ENCODE peak calls at places on chromosome 5, in six cellular contexts. One of them, this sample, is unnamed. For H3K4me1 and H3K27me3, the result is how much of the 10 kb centered on the place peaks cover.

GRCh38 chr5:40383719-40384651 is 295.7 kb upstream of the PTGER4 start:
- DNase-seq in sigmoid colon: no peak
- DNase-seq in transverse colon: no peak
- DNase-seq in cardiac muscle cell: no peak
- DNase-seq in GM23248: peak
- DNase-seq in left ventricle myocardium inferior: no peak
- DNase-seq in this sample: peak

GRCh38 chr5:61677220-61677619 is 345.2 kb downstream of the ZSWIM6 start:
- DNase-seq in left ventricle myocardium inferior: no peak
- DNase-seq in cardiac muscle cell: no peak
- DNase-seq in sigmoid colon: no peak
- DNase-seq in transverse colon: no peak
- DNase-seq in GM23248: no peak
- DNase-seq in this sample: no peak

GRCh38 chr5:87722286-87722685 is 309.6 kb upstream of the CCNH start:
- DNase-seq in transverse colon: no peak
- DNase-seq in left ventricle myocardium inferior: no peak
- DNase-seq in GM23248: no peak
- DNase-seq in cardiac muscle cell: no peak
- DNase-seq in sigmoid colon: no peak
- DNase-seq in this sample: peak

GRCh38 chr5:23473915-23474679 is 33.3 kb upstream of the PRDM9 start:
- DNase-seq in transverse colon: no peak
- DNase-seq in GM23248: no peak
- DNase-seq in cardiac muscle cell: no peak
- DNase-seq in left ventricle myocardium inferior: no peak
- DNase-seq in sigmoid colon: no peak
- DNase-seq in this sample: no peak

GRCh38 chr5:4548341-4548740 is 591.8 kb upstream of the ADAMTS16 start:
- DNase-seq in transverse colon: no peak
- DNase-seq in sigmoid colon: no peak
- DNase-seq in GM23248: no peak
- DNase-seq in left ventricle myocardium inferior: no peak
- DNase-seq in cardiac muscle cell: no peak
- DNase-seq in this sample: no peak

GRCh38 chr5:32520326-32520725 is 65.0 kb upstream of the SUB1 start:
- DNase-seq in sigmoid colon: no peak
- DNase-seq in GM23248: no peak
- DNase-seq in left ventricle myocardium inferior: no peak
- DNase-seq in transverse colon: no peak
- DNase-seq in cardiac muscle cell: no peak
- DNase-seq in this sample: no peak

GRCh38 chr5:133063965-133064364 is 12.2 kb downstream of the HSPA4 start:
- DNase-seq in GM23248: no peak
- DNase-seq in left ventricle myocardium inferior: no peak
- DNase-seq in cardiac muscle cell: no peak
- DNase-seq in transverse colon: no peak
- DNase-seq in sigmoid colon: no peak
- DNase-seq in this sample: peak

GRCh38 chr5:137619191-137619870 is 116.6 kb downstream of the KLHL3 start:
- DNase-seq in GM23248: peak
- DNase-seq in transverse colon: no peak
- DNase-seq in cardiac muscle cell: no peak
- DNase-seq in left ventricle myocardium inferior: peak
- DNase-seq in sigmoid colon: peak
- DNase-seq in this sample: peak

GRCh38 chr5:135221187-135221473 is 177.9 kb downstream of the MACROH2A1 start:
- DNase-seq in left ventricle myocardium inferior: no peak
- DNase-seq in transverse colon: no peak
- DNase-seq in GM23248: peak
- DNase-seq in sigmoid colon: peak
- DNase-seq in cardiac muscle cell: no peak
- DNase-seq in this sample: no peak

GRCh38 chr5:126007841-126008240 is 415.4 kb upstream of the GRAMD2B start:
- DNase-seq in transverse colon: no peak
- DNase-seq in GM23248: peak
- DNase-seq in left ventricle myocardium inferior: no peak
- DNase-seq in sigmoid colon: no peak
- DNase-seq in cardiac muscle cell: no peak
- DNase-seq in this sample: peak

GRCh38 chr5:8686707-8687106 is 817.8 kb downstream of the MTRR start:
- DNase-seq in transverse colon: no peak
- DNase-seq in GM23248: peak
- DNase-seq in left ventricle myocardium inferior: no peak
- DNase-seq in sigmoid colon: no peak
- DNase-seq in cardiac muscle cell: no peak
- DNase-seq in this sample: peak

GRCh38 chr5:87164409-87164808 is 103.3 kb upstream of the RASA1 start:
- DNase-seq in sigmoid colon: no peak
- DNase-seq in transverse colon: no peak
- DNase-seq in GM23248: no peak
- DNase-seq in cardiac muscle cell: no peak
- DNase-seq in left ventricle myocardium inferior: no peak
- DNase-seq in this sample: peak

GRCh38 chr5:101995585-101995984 is 300.5 kb downstream of the SLCO4C1 start:
- DNase-seq in left ventricle myocardium inferior: no peak
- DNase-seq in cardiac muscle cell: no peak
- DNase-seq in GM23248: no peak
- DNase-seq in transverse colon: no peak
- DNase-seq in sigmoid colon: no peak
- DNase-seq in this sample: no peak

GRCh38 chr5:137734962-137735530 is 843 bp downstream of the KLHL3 start:
- DNase-seq in left ventricle myocardium inferior: peak
- DNase-seq in sigmoid colon: peak
- DNase-seq in cardiac muscle cell: peak
- DNase-seq in transverse colon: peak
- DNase-seq in GM23248: peak
- DNase-seq in this sample: peak

GRCh38 chr5:15391648-15392392 is 108.2 kb upstream of the FBXL7 start:
- DNase-seq in left ventricle myocardium inferior: no peak
- DNase-seq in sigmoid colon: no peak
- DNase-seq in transverse colon: no peak
- DNase-seq in cardiac muscle cell: no peak
- DNase-seq in GM23248: peak
- DNase-seq in this sample: no peak

DNA sequence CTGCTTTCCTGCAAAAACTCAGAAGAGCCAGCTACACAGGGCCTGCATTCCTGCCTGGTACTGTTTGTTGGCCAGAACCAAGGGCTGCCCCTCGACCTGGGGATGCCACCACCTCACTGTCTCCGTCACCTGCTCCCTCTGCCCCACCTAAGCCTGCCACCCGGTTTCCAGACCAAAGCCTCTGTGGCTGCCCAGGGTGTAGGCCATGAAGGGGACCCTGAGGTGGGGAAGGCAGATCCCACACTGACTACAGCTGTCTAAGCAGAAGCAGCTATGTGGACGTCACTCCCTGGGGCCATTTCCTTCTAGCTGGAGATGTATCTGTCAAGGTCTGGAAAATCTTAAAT is 35.8 kb downstream of the RASGEF1C start:
- DNase-seq in GM23248: no peak
- DNase-seq in transverse colon: no peak
- DNase-seq in left ventricle myocardium inferior: no peak
- DNase-seq in cardiac muscle cell: no peak
- DNase-seq in sigmoid colon: no peak
- DNase-seq in this sample: no peak
- H3K4me1 ChIP-seq in GM23248: under half
- H3K4me1 ChIP-seq in transverse colon: under half
- H3K4me1 ChIP-seq in left ventricle myocardium inferior: under half
- H3K4me1 ChIP-seq in cardiac muscle cell: under half
- H3K4me1 ChIP-seq in sigmoid colon: under half
- H3K4me1 ChIP-seq in this sample: under half

DNA sequence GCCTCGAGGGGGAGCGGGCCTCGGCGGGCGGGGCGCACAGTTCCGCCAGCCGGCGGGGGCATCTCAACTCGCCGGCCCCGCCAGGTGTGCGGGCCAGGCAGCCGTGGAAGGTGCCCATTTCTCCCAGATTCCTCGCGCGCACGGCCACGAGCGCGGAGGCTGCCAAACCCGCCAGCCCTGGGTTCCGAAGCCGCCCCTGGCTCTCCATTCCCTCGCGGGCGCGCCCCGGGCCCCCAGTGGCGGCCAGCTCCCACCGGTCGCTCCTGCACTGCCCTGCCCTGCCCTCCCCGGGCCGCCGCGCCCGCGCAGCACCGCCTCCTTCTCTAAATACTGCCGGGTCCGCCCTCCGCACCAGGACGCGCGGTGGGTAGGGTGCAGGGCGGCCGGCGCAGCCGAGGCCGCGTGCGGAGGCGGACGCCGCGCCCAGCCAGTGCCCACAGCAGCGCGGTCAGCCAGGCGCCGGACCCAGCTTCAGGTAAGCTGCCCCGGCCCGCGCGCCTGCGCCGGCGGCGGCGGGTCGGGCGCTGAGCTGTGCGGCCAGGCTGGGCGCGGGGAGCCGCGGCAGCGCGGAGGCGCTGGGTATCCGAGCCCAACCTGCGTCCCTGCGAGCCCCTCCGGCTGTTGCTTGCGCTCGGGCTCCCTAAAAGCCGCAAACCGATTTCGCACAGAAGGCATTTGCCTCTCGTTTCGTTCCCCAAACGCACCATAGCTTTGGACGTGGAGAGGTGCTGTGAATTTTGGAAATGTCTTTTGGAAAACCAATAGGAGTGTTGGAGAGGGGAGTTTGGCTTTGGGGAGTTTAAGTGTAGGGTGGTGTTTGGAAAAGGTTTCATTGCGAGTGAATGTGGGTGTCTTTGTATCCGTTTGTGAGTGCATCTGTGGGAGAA is at the start of gene TMEM171:
- DNase-seq in left ventricle myocardium inferior: no peak
- DNase-seq in GM23248: peak
- DNase-seq in sigmoid colon: no peak
- DNase-seq in transverse colon: peak
- DNase-seq in cardiac muscle cell: peak
- DNase-seq in this sample: peak
- H3K27me3 ChIP-seq in left ventricle myocardium inferior: half or more
- H3K27me3 ChIP-seq in GM23248: under half
- H3K27me3 ChIP-seq in sigmoid colon: under half
- H3K27me3 ChIP-seq in transverse colon: under half
- H3K27me3 ChIP-seq in cardiac muscle cell: half or more
- H3K27me3 ChIP-seq in this sample: under half

DNA sequence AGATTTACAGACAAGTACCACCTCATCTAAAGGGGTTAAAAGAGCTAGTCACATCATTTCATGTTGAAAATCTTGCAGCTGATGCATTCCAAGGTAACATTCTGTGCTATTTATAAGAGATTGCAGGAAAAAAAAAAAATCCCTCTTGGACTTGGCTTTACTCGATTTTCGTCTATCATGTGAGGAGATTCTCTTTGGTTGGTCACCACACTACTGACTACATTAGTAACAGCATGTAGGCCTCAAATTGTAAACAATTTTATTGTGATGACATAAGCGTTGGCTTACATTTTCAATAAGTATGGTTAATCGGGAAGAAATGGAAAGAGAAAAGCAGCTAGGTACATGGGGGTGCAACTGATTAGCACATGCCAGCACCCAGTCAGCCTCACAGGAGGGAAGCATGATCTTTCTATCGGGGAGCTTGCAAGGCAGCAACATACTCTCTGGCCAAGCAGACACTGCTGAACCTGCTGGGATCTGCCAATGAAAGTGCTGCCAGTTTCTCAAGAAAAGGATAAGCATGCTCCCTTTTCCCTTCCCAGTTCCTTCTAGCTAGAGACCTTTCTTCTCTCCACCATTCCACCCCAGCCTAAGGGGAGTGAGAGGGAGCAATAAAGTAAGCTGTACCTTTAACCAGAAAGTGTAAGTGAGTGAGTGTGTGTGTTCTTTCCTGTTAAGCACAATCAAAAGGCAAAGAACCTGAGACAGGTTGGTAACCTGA is 7.5 kb downstream of the NREP start:
- DNase-seq in cardiac muscle cell: no peak
- DNase-seq in sigmoid colon: no peak
- DNase-seq in GM23248: peak
- DNase-seq in left ventricle myocardium inferior: no peak
- DNase-seq in transverse colon: no peak
- DNase-seq in this sample: no peak
- H3K4me1 ChIP-seq in cardiac muscle cell: under half
- H3K4me1 ChIP-seq in sigmoid colon: under half
- H3K4me1 ChIP-seq in GM23248: half or more
- H3K4me1 ChIP-seq in left ventricle myocardium inferior: half or more
- H3K4me1 ChIP-seq in transverse colon: under half
- H3K4me1 ChIP-seq in this sample: under half

DNA sequence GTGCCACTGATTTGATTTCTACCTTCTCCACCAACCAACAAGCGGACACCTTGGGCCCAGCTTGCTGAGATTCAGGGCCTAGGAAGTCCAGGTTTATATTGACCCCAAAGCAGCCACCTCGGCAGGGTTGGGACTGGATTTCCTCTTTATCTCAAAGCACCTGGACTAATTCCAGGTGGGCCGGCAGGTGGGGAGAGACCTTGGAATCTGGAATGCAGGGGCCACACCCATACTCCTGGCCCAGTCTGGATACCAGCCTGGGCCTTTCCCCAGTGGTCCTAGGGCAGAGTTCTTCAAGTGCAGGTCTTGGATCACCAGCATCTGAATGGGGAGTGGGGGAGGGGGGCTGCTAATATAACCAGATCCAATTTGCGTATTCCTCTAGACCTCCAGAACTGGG is 93.1 kb downstream of the PCDH1 start:
- DNase-seq in cardiac muscle cell: no peak
- DNase-seq in left ventricle myocardium inferior: no peak
- DNase-seq in GM23248: no peak
- DNase-seq in sigmoid colon: no peak
- DNase-seq in transverse colon: peak
- DNase-seq in this sample: no peak
- H3K27me3 ChIP-seq in cardiac muscle cell: under half
- H3K27me3 ChIP-seq in left ventricle myocardium inferior: under half
- H3K27me3 ChIP-seq in GM23248: under half
- H3K27me3 ChIP-seq in sigmoid colon: under half
- H3K27me3 ChIP-seq in transverse colon: under half
- H3K27me3 ChIP-seq in this sample: under half

DNA sequence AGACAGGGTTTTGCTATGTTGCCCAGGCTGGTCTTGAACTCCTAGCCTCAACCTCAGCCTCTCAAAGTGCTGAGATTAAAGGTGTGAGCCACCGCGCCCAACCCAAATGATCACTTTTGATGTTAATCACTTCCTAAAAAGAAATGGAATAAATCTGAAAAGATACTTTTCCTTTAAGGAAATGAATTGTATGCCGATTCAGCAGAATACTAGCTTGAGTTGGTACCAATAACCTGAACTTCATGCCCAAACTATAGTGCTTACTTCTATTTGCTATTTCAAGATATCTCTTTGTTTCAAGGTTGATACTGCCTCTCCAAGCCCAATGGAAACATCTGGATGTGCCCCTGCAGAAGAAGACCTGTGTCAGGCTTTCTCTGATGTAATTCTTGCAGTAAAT is 4.0 kb downstream of the CCNB1 start:
- DNase-seq in left ventricle myocardium inferior: no peak
- DNase-seq in sigmoid colon: no peak
- DNase-seq in cardiac muscle cell: no peak
- DNase-seq in transverse colon: no peak
- DNase-seq in GM23248: no peak
- DNase-seq in this sample: no peak
- H3K4me1 ChIP-seq in left ventricle myocardium inferior: under half
- H3K4me1 ChIP-seq in sigmoid colon: under half
- H3K4me1 ChIP-seq in cardiac muscle cell: under half
- H3K4me1 ChIP-seq in transverse colon: under half
- H3K4me1 ChIP-seq in GM23248: under half
- H3K4me1 ChIP-seq in this sample: under half